ENCODE peak calls at places on chromosomes 13 and 19, in seven cellular contexts. M, A, V, O, R, Q and T are unnamed samples.

GRCh38 chr13:41059466-41059865 is 1.8 kb upstream of the WBP4 start:
- DNase-seq in M (no peak), A (peak; percentile 12), V (no peak), O (peak; percentile 11), R (no peak), Q (no peak), T (no peak)

GRCh38 chr19:46745521-46746280 is at the start of gene FKRP:
- DNase-seq in M (no peak), A (peak; percentile 26), V (no peak), O (no peak), R (no peak), Q (no peak), T (no peak)

GRCh38 chr19:16417660-16418596 is 53.8 kb downstream of the EPS15L1 start:
- DNase-seq in M (peak; percentile 70), A (peak; percentile 3), V (no peak), O (peak; percentile 42), R (peak; percentile 51), Q (no peak), T (peak; percentile 7)

GRCh38 chr13:60328073-60328472 is 68.9 kb upstream of the TDRD3 start:
- DNase-seq in M (no peak), A (no peak), V (no peak), O (no peak), R (no peak), Q (no peak), T (no peak)

GRCh38 chr19:48968179-48968661 is 3.1 kb downstream of the FTL start:
- DNase-seq in M (no peak), A (no peak), V (no peak), O (peak; percentile 49), R (no peak), Q (no peak), T (no peak)

GRCh38 chr19:47028372-47028672 is 8.7 kb downstream of the NPAS1 start:
- DNase-seq in M (no peak), A (no peak), V (no peak), O (no peak), R (no peak), Q (no peak), T (no peak)

GRCh38 chr13:49653478-49653877 is 25.2 kb downstream of the ARL11 start:
- DNase-seq in M (no peak), A (no peak), V (no peak), O (no peak), R (no peak), Q (no peak), T (no peak)

GRCh38 chr13:24396821-24397220 is 87.4 kb downstream of the C1QTNF9 start:
- DNase-seq in M (no peak), A (no peak), V (no peak), O (no peak), R (no peak), Q (no peak), T (no peak)

GRCh38 chr13:94656766-94657165 is 55.1 kb downstream of the GPR180 start:
- DNase-seq in M (no peak), A (no peak), V (peak; percentile 80), O (peak; percentile 99), R (peak; percentile 91), Q (no peak), T (no peak)

GRCh38 chr13:91946498-91947070 is 548.2 kb downstream of the GPC5 start:
- DNase-seq in M (peak; percentile 16), A (peak; percentile 44), V (peak; percentile 3), O (peak; percentile 12), R (peak; percentile 13), Q (no peak), T (peak; percentile 40)

GRCh38 chr19:7505682-7506384 is 10.1 kb upstream of the ZNF358 start:
- DNase-seq in M (peak; percentile 51), A (peak; percentile 77), V (no peak), O (no peak), R (no peak), Q (peak; percentile 59), T (no peak)

GRCh38 chr13:87678353-87678752 is 7.2 kb downstream of the SLITRK5 start:
- DNase-seq in M (no peak), A (no peak), V (no peak), O (no peak), R (no peak), Q (no peak), T (peak; percentile 52)

GRCh38 chr19:41957838-41958366 is 1.2 kb downstream of the RABAC1 start:
- DNase-seq in M (peak; percentile 72), A (peak; percentile 85), V (peak; percentile 67), O (peak; percentile 83), R (peak; percentile 81), Q (peak; percentile 84), T (peak; percentile 94)

GRCh38 chr19:34794289-34794960 is 21.4 kb upstream of the ZNF599 start:
- DNase-seq in M (no peak), A (no peak), V (no peak), O (no peak), R (peak; percentile 11), Q (no peak), T (no peak)

GRCh38 chr19:14383898-14384669 is 2.8 kb downstream of the ADGRE5 start:
- DNase-seq in M (no peak), A (no peak), V (no peak), O (peak; percentile 55), R (peak; percentile 40), Q (peak; percentile 57), T (no peak)

GRCh38 chr13:46295531-46296464 is 84.1 kb downstream of the LRRC63 start:
- DNase-seq in M (peak; percentile 40), A (no peak), V (peak; percentile 92), O (peak; percentile 83), R (peak; percentile 20), Q (no peak), T (no peak)

GRCh38 chr13:76872686-76873085 is 13.5 kb downstream of the KCTD12 start:
- DNase-seq in M (no peak), A (no peak), V (no peak), O (no peak), R (no peak), Q (no peak), T (no peak)

GRCh38 chr19:13764101-13764807 is at the start of gene MRI1:
- DNase-seq in M (peak; percentile 86), A (peak; percentile 56), V (no peak), O (peak; percentile 60), R (no peak), Q (peak; percentile 79), T (peak; percentile 50)

GRCh38 chr13:38537026-38537425 is 149.9 kb upstream of the FREM2 start:
- DNase-seq in M (no peak), A (no peak), V (no peak), O (no peak), R (no peak), Q (no peak), T (no peak)

GRCh38 chr13:41603917-41604316 is 146.6 kb downstream of the RGCC start:
- DNase-seq in M (no peak), A (no peak), V (no peak), O (peak; percentile 78), R (peak; percentile 98), Q (no peak), T (no peak)

GRCh38 chr19:610071-610800 is 20.6 kb downstream of the HCN2 start:
- DNase-seq in M (peak; percentile 44), A (no peak), V (no peak), O (no peak), R (no peak), Q (no peak), T (no peak)

GRCh38 chr13:99050983-99051488 is 73.2 kb upstream of the DOCK9 start:
- DNase-seq in M (no peak), A (no peak), V (no peak), O (no peak), R (no peak), Q (no peak), T (no peak)

GRCh38 chr19:11264452-11265176 is 2.3 kb upstream of the DOCK6 start:
- DNase-seq in M (no peak), A (no peak), V (no peak), O (no peak), R (peak; percentile 87), Q (peak; percentile 96), T (peak; percentile 70)

GRCh38 chr13:30928971-30929370 is 3.5 kb upstream of the TEX26 start:
- DNase-seq in M (no peak), A (no peak), V (no peak), O (no peak), R (peak; percentile 68), Q (no peak), T (no peak)

GRCh38 chr13:91595677-91596076 is 197.3 kb downstream of the GPC5 start:
- DNase-seq in M (no peak), A (no peak), V (no peak), O (no peak), R (no peak), Q (no peak), T (no peak)